ENCODE peak calls at places on chromosome 22, in four cellular contexts. D is NCI-H748 treated with DMSO at 0.1 percent for 48 hours; R is PC-3; V is CD8-positive, alpha-beta T cell. C is an unnamed sample.

GRCh38 chr22:24244144-24244787 is 616 bp downstream of the GGT5 start:
- DNase-seq in V (no peak), D (no peak), R (no peak), C (no peak)

GRCh38 chr22:49812838-49813237 is 14.8 kb downstream of the BRD1 start:
- DNase-seq in D (no peak), R (no peak), V (no peak), C (peak; percentile 51)

GRCh38 chr22:29704528-29705285 is 15.1 kb upstream of the CABP7 start:
- DNase-seq in D (no peak), R (peak; percentile 60), V (no peak), C (peak; percentile 49)

GRCh38 chr22:23243006-23243573 is 62.8 kb downstream of the BCR start:
- DNase-seq in D (no peak), V (peak; percentile 50), R (no peak), C (no peak)

GRCh38 chr22:26619510-26619909 is 1.7 kb upstream of the CRYBB1 start:
- DNase-seq in D (no peak), R (no peak), V (no peak), C (no peak)

GRCh38 chr22:47207846-47208554 is 445.6 kb downstream of the TBC1D22A start:
- DNase-seq in D (no peak), R (no peak), V (no peak), C (no peak)

GRCh38 chr22:44701824-44702478 is at the start of gene PRR5:
- DNase-seq in R (peak; percentile 40), D (peak; percentile 21), V (peak; percentile 57), C (peak; percentile 73)

GRCh38 chr22:22593964-22594656 is 35.0 kb upstream of the PRAME start:
- DNase-seq in V (no peak), D (no peak), R (peak; percentile 66), C (peak; percentile 46)

GRCh38 chr22:46547179-46547882 is 9.9 kb upstream of the CELSR1 start:
- DNase-seq in R (no peak), D (no peak), V (no peak), C (peak; percentile 86)

C was measured in ELR.